ENCODE peak calls at places on chromosome 12, in six cellular contexts. C is PC-3; H is CD8-positive, alpha-beta T cell; K is psoas muscle; B is uterus; P is Panc1. U is an unnamed sample. For H3K4me1, the result is how much of the 10 kb centered on the place peaks cover.

GRCh38 chr12:127654383-127654985 is 612.5 kb upstream of the TMEM132C start:
- DNase-seq in B (no peak), P (no peak), K (no peak), C (no peak), H (no peak), U (no peak)

GRCh38 chr12:25384954-25385216 is 134.2 kb upstream of the KRAS start:
- DNase-seq in K (no peak), B (no peak), H (no peak), P (no peak), C (no peak), U (no peak)

GRCh38 chr12:124523071-124523470 is 44.3 kb downstream of the NCOR2 start:
- DNase-seq in K (peak), H (no peak), B (peak), C (no peak), P (no peak), U (no peak)

GRCh38 chr12:62282375-62282774 is 22.2 kb downstream of the USP15 start:
- DNase-seq in K (no peak), P (no peak), C (no peak), B (no peak), H (no peak), U (no peak)

GRCh38 chr12:68001486-68002466 is 12.5 kb downstream of the IFNG-AS1 start:
- DNase-seq in H (no peak), B (no peak), K (no peak), P (no peak), C (peak), U (no peak)

GRCh38 chr12:88764781-88765470 is 184.7 kb upstream of the KITLG start:
- DNase-seq in B (no peak), P (no peak), H (no peak), C (no peak), K (no peak), U (no peak)

GRCh38 chr12:57603758-57604453 is 718 bp upstream of the DTX3 start:
- DNase-seq in H (no peak), K (peak), C (peak), P (no peak), B (peak), U (peak)

GRCh38 chr12:15846887-15847286 is 35.3 kb upstream of the STRAP start:
- DNase-seq in K (no peak), C (no peak), B (peak), H (no peak), P (no peak), U (no peak)

GRCh38 chr12:100564090-100564489 is 9.4 kb upstream of the GAS2L3 start:
- DNase-seq in B (no peak), H (no peak), K (no peak), C (no peak), P (no peak), U (no peak)

GRCh38 chr12:62191747-62192485 is 68.3 kb upstream of the USP15 start:
- DNase-seq in P (no peak), H (no peak), C (no peak), K (no peak), B (peak), U (no peak)

GRCh38 chr12:55637467-55637866 is 775 bp downstream of the OR10P1 start:
- DNase-seq in P (no peak), C (no peak), H (peak), B (no peak), K (no peak), U (no peak)

GRCh38 chr12:49716546-49716945 is 9.3 kb upstream of the FMNL3 start:
- DNase-seq in B (no peak), C (no peak), K (no peak), P (no peak), H (no peak), U (no peak)

GRCh38 chr12:131138638-131139362 is 185.1 kb downstream of the ADGRD1 start:
- DNase-seq in B (no peak), C (no peak), K (no peak), H (no peak), P (no peak), U (no peak)

GRCh38 chr12:49973361-49973830 is 649 bp downstream of the AQP6 start:
- DNase-seq in K (no peak), H (no peak), C (no peak), P (no peak), B (no peak), U (peak)

DNA sequence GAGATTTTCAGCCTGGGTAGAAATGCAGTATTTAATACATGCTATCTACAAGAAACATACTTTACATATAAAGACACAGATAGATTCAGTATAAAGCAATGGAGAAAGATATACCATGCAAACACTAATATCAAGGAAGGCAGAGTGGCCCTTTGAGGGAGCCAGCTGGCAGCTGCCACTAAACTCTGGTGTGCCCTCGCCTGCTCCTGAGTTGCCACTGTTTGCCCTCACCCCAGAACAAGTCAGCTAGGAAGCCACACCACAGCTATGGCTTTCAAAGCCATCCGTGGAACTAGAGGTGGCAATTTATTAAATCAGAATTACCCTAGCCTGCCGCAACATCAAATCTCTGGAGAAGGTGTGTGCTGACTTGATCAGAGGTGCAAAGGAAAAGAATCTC is 18.3 kb downstream of the PXN start:
- DNase-seq in P (no peak), H (no peak), K (no peak), C (no peak), B (no peak), U (no peak)
- H3K4me1 ChIP-seq in P (half or more), H (half or more), K (half or more), C (under half), B (under half), U (half or more)

DNA sequence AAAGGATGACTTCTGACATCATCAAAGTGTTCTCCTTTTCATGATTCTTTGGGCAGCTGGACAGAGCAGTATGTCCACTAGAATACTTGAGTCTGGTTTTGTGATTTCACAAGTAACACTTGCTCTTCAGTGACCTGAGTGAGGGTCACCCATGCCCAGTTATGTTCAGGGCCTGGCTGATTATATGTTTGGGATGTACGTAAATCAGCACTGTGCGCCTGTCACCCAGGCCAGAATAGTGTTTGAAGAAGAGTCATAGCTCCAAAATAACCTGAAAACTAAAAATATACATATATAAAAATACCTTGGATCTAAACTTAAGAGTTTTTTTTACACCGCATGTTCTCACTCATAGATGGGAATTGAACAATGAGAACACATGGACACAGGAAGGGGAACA is 3.8 kb downstream of the BICD1 start:
- DNase-seq in K (no peak), P (no peak), C (no peak), B (no peak), H (no peak), U (no peak)
- H3K4me3 ChIP-seq in K (no peak), P (no peak), C (no peak), B (no peak), H (no peak), U (no peak)

GRCh38 chr12:64086946-64087345 is 135.2 kb downstream of the KICS2 start:
- DNase-seq in K (no peak), B (no peak), H (no peak), P (no peak), C (no peak), U (no peak)
- H3K4me1 ChIP-seq in K (under half), B (under half), H (under half), P (under half), C (half or more), U (under half)

DNA sequence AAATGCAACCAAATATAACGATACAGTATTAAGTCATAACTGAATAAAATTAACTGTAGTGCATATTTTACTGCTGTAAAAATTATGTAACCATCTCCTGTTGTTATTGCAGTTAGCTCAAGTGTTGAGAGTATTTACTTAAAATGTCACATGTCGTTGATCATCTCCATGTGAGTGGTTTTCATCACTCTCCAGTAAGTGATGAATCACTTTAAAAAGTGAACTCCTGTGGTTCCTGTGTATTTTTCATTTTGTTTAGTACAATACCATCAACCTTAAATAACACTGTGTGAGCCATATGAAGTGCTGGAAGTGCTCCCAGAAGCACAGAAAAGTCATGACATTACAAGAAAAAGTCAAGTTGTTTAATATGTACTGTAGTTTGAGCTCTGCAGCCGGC is 104.7 kb upstream of the SLCO1B1 start:
- DNase-seq in K (no peak), C (peak), B (no peak), H (no peak), P (no peak), U (no peak)
- H3K4me3 ChIP-seq in K (no peak), C (no peak), B (no peak), H (no peak), P (no peak), U (no peak)

GRCh38 chr12:65878540-65878939 is 54.3 kb downstream of the HMGA2 start:
- DNase-seq in B (no peak), C (peak), K (no peak), P (no peak), H (no peak), U (no peak)

GRCh38 chr12:65881965-65882413 is 57.7 kb downstream of the HMGA2 start:
- DNase-seq in B (peak), C (no peak), K (peak), P (no peak), H (no peak), U (peak)

GRCh38 chr12:65882504-65882903 is 58.2 kb downstream of the HMGA2 start:
- DNase-seq in K (no peak), C (peak), P (no peak), H (no peak), B (no peak), U (no peak)

GRCh38 chr12:65879878-65880277 is 55.6 kb downstream of the HMGA2 start:
- DNase-seq in P (no peak), C (peak), H (no peak), K (no peak), B (no peak), U (no peak)

GRCh38 chr12:65881348-65881961 is 57.2 kb downstream of the HMGA2 start:
- DNase-seq in K (peak), C (no peak), H (no peak), B (peak), P (no peak), U (peak)
- H3K4me1 ChIP-seq in K (under half), C (half or more), H (under half), B (under half), P (half or more), U (under half)

GRCh38 chr12:11827096-11827841 is 177.8 kb downstream of the ETV6 start:
- DNase-seq in B (no peak), K (no peak), C (no peak), P (no peak), H (no peak), U (no peak)
- H3K4me3 ChIP-seq in B (no peak), K (no peak), C (no peak), P (no peak), H (no peak), U (peak)

U was measured in tibial artery.